ENCODE peak calls at places on chromosomes 2 and 18, in seven cellular contexts. K is stimulated activated CD4-positive, alpha-beta T cell treated with anti-CD3 and anti-CD28 coated beads, Interleukin-15, amount 100 ng/mL, for 48 hours; E is progenitor cell of endocrine pancreas; H is NCI-H1105; G is LoVo; Z is G401; T is activated CD8-positive, alpha-beta T cell treated with anti-CD3 and anti-CD28 coated beads, Interleukin-2, amount 10 ng/mL, durations not matched to agents 7 days and 5 days. U is an unnamed sample.

GRCh38 chr2:48161632-48162031 is 255.3 kb upstream of the FBXO11 start:
- DNase-seq in K (no peak), Z (no peak), H (no peak), E (no peak), G (no peak), T (no peak), U (no peak)

GRCh38 chr2:191642541-191642940 is 35.4 kb upstream of the NABP1 start:
- DNase-seq in E (no peak), G (no peak), T (no peak), H (no peak), Z (no peak), K (no peak), U (no peak)

GRCh38 chr18:51135361-51135760 is 62.1 kb downstream of the MEX3C start:
- DNase-seq in K (no peak), Z (no peak), G (no peak), T (no peak), H (no peak), E (no peak), U (no peak)

GRCh38 chr18:50057009-50057408 is 137.9 kb downstream of the MYO5B start:
- DNase-seq in Z (no peak), T (no peak), E (no peak), K (no peak), G (no peak), H (no peak), U (no peak)

GRCh38 chr2:164008752-164009151 is 272.9 kb upstream of the FIGN start:
- DNase-seq in T (no peak), H (no peak), Z (no peak), K (no peak), G (no peak), E (no peak), U (no peak)

GRCh38 chr2:155583674-155584195 is 748.8 kb downstream of the NR4A2 start:
- DNase-seq in T (no peak), E (no peak), Z (no peak), G (no peak), K (no peak), H (no peak), U (no peak)

GRCh38 chr2:119760876-119761275 is 1.2 kb downstream of the PTPN4 start:
- DNase-seq in Z (peak), G (peak), T (no peak), H (no peak), K (no peak), E (no peak), U (no peak)

GRCh38 chr18:77501266-77501665 is 251.6 kb downstream of the GALR1 start:
- DNase-seq in K (no peak), G (no peak), Z (no peak), T (no peak), E (no peak), H (no peak), U (no peak)

GRCh38 chr2:120902532-120903088 is 166.9 kb downstream of the GLI2 start:
- DNase-seq in K (no peak), H (no peak), G (no peak), E (no peak), T (no peak), Z (no peak), U (no peak)

GRCh38 chr2:191933307-191934105 is 86.6 kb upstream of the CAVIN2 start:
- DNase-seq in G (no peak), T (no peak), H (no peak), E (no peak), Z (no peak), K (no peak), U (no peak)

GRCh38 chr2:217709496-217710217 is 293.1 kb downstream of the TNS1 start:
- DNase-seq in K (no peak), T (no peak), E (no peak), G (no peak), Z (no peak), H (no peak), U (no peak)

GRCh38 chr2:38239452-38239851 is 137.6 kb downstream of the ATL2 start:
- DNase-seq in G (no peak), T (no peak), H (no peak), E (no peak), Z (no peak), K (no peak), U (no peak)

GRCh38 chr2:216539791-216540241 is 41.2 kb downstream of the RPL37A start:
- DNase-seq in H (peak), Z (peak), K (no peak), G (peak), E (no peak), T (no peak), U (no peak)

GRCh38 chr2:119435148-119435952 is 3.7 kb downstream of the TMEM37 start:
- DNase-seq in G (no peak), H (no peak), Z (no peak), T (no peak), E (no peak), K (no peak), U (no peak)

GRCh38 chr2:207836526-207837133 is 66.9 kb upstream of the FZD5 start:
- DNase-seq in E (no peak), Z (peak), H (no peak), G (no peak), K (no peak), T (no peak), U (no peak)

GRCh38 chr2:177393381-177393780 is 808 bp downstream of the AGPS start:
- DNase-seq in E (no peak), K (no peak), G (peak), Z (peak), T (peak), H (no peak), U (no peak)

GRCh38 chr18:44917865-44918476 is 237.3 kb downstream of the SETBP1 start:
- DNase-seq in H (no peak), K (no peak), Z (no peak), E (no peak), T (no peak), G (no peak), U (no peak)

GRCh38 chr2:174603280-174603679 is 5.7 kb upstream of the WIPF1 start:
- DNase-seq in E (no peak), H (peak), G (no peak), Z (peak), K (no peak), T (peak), U (peak)

GRCh38 chr2:216692636-216693413 is 2.5 kb downstream of the IGFBP5 start:
- DNase-seq in G (peak), E (peak), Z (peak), K (peak), T (peak), H (peak), U (no peak)

GRCh38 chr18:3654442-3655253 is 204.7 kb downstream of the TGIF1 start:
- DNase-seq in E (no peak), H (no peak), G (no peak), T (no peak), K (no peak), Z (no peak), U (no peak)

GRCh38 chr18:36526611-36527010 is 229.1 kb downstream of the FHOD3 start:
- DNase-seq in E (no peak), G (no peak), K (no peak), T (no peak), Z (no peak), H (no peak), U (no peak)

GRCh38 chr18:3213231-3214059 is 6.3 kb downstream of the MYOM1 start:
- DNase-seq in K (no peak), G (no peak), T (peak), H (no peak), Z (no peak), E (no peak), U (no peak)

GRCh38 chr2:158725496-158725895 is 69.6 kb upstream of the DAPL1 start:
- DNase-seq in T (no peak), K (no peak), H (peak), Z (no peak), E (no peak), G (no peak), U (no peak)

GRCh38 chr2:207394812-207395534 is 134.8 kb upstream of the CREB1 start:
- DNase-seq in G (peak), Z (no peak), E (no peak), K (peak), T (no peak), H (no peak), U (no peak)

GRCh38 chr18:58949031-58949430 is 84.4 kb downstream of the ZNF532 start:
- DNase-seq in T (no peak), E (no peak), G (no peak), K (no peak), H (no peak), Z (no peak), U (no peak)

GRCh38 chr2:149076863-149077412 is 38.4 kb downstream of the LYPD6B start:
- DNase-seq in T (no peak), E (no peak), K (no peak), Z (no peak), G (no peak), H (no peak), U (no peak)

GRCh38 chr2:238527565-238527964 is 100.8 kb downstream of the ASB1 start:
- DNase-seq in Z (no peak), H (no peak), K (no peak), E (no peak), G (no peak), T (no peak), U (no peak)

GRCh38 chr2:26000561-26001211 is 18.4 kb upstream of the KIF3C start:
- DNase-seq in T (no peak), E (no peak), K (no peak), Z (no peak), G (no peak), H (no peak), U (no peak)

U was measured in effector memory CD8-positive, alpha-beta T cell.